ENCODE peak calls at places on chromosomes 5 and 9, in nine cellular contexts. One of them, this sample, is unnamed.
A peak's percentile ranks its signal among the peaks of the same experiment; 100 is the strongest.

GRCh38 chr9:104981543-104982129 is 53.7 kb upstream of the ABCA1 start:
- DNase-seq in IMR-90: no peak
- DNase-seq in lung: no peak
- DNase-seq in cardiac fibroblast: no peak
- DNase-seq in adrenal gland: no peak
- DNase-seq in ovary: no peak
- DNase-seq in stomach: no peak
- DNase-seq in colonic mucosa: no peak
- DNase-seq in cardiac muscle cell: no peak
- DNase-seq in this sample: no peak

GRCh38 chr5:1896602-1897376 is 14.1 kb upstream of the IRX4 start:
- DNase-seq in IMR-90: no peak
- DNase-seq in lung: no peak
- DNase-seq in cardiac fibroblast: no peak
- DNase-seq in adrenal gland: no peak
- DNase-seq in ovary: no peak
- DNase-seq in stomach: no peak
- DNase-seq in colonic mucosa: no peak
- DNase-seq in cardiac muscle cell: no peak
- DNase-seq in this sample: no peak

GRCh38 chr9:76292246-76292645 is 102.0 kb downstream of the RFK start:
- DNase-seq in IMR-90: peak; percentile 14
- DNase-seq in lung: no peak
- DNase-seq in cardiac fibroblast: no peak
- DNase-seq in adrenal gland: no peak
- DNase-seq in ovary: no peak
- DNase-seq in stomach: no peak
- DNase-seq in colonic mucosa: no peak
- DNase-seq in cardiac muscle cell: peak; percentile 35
- DNase-seq in this sample: no peak

GRCh38 chr5:40221796-40222195 is 457.9 kb upstream of the PTGER4 start:
- DNase-seq in IMR-90: peak; percentile 93
- DNase-seq in lung: no peak
- DNase-seq in cardiac fibroblast: no peak
- DNase-seq in adrenal gland: no peak
- DNase-seq in ovary: no peak
- DNase-seq in stomach: no peak
- DNase-seq in colonic mucosa: no peak
- DNase-seq in cardiac muscle cell: no peak
- DNase-seq in this sample: no peak

GRCh38 chr5:65926893-65927292 is 518 bp downstream of the ERBIN start:
- DNase-seq in IMR-90: no peak
- DNase-seq in lung: no peak
- DNase-seq in cardiac fibroblast: no peak
- DNase-seq in adrenal gland: peak; percentile 19
- DNase-seq in ovary: no peak
- DNase-seq in stomach: no peak
- DNase-seq in colonic mucosa: peak; percentile 29
- DNase-seq in cardiac muscle cell: peak; percentile 16
- DNase-seq in this sample: no peak

GRCh38 chr5:158207733-158208132 is 348.8 kb upstream of the CLINT1 start:
- DNase-seq in IMR-90: no peak
- DNase-seq in lung: no peak
- DNase-seq in cardiac fibroblast: no peak
- DNase-seq in adrenal gland: no peak
- DNase-seq in ovary: no peak
- DNase-seq in stomach: no peak
- DNase-seq in colonic mucosa: no peak
- DNase-seq in cardiac muscle cell: no peak
- DNase-seq in this sample: no peak

GRCh38 chr5:27702339-27702820 is 664.0 kb upstream of the CDH9 start:
- DNase-seq in IMR-90: no peak
- DNase-seq in lung: no peak
- DNase-seq in cardiac fibroblast: peak; percentile 55
- DNase-seq in adrenal gland: no peak
- DNase-seq in ovary: no peak
- DNase-seq in stomach: no peak
- DNase-seq in colonic mucosa: no peak
- DNase-seq in cardiac muscle cell: peak; percentile 80
- DNase-seq in this sample: no peak

GRCh38 chr9:79976501-79977444 is 405.0 kb downstream of the TLE4 start:
- DNase-seq in IMR-90: no peak
- DNase-seq in lung: no peak
- DNase-seq in cardiac fibroblast: no peak
- DNase-seq in adrenal gland: no peak
- DNase-seq in ovary: no peak
- DNase-seq in stomach: no peak
- DNase-seq in colonic mucosa: no peak
- DNase-seq in cardiac muscle cell: no peak
- DNase-seq in this sample: no peak

GRCh38 chr5:111574316-111574715 is 62.0 kb upstream of the STARD4 start:
- DNase-seq in IMR-90: peak; percentile 49
- DNase-seq in lung: no peak
- DNase-seq in cardiac fibroblast: no peak
- DNase-seq in adrenal gland: no peak
- DNase-seq in ovary: no peak
- DNase-seq in stomach: no peak
- DNase-seq in colonic mucosa: no peak
- DNase-seq in cardiac muscle cell: no peak
- DNase-seq in this sample: no peak

GRCh38 chr5:157603333-157604190 is 28.0 kb upstream of the ADAM19 start:
- DNase-seq in IMR-90: peak; percentile 93
- DNase-seq in lung: no peak
- DNase-seq in cardiac fibroblast: peak; percentile 55
- DNase-seq in adrenal gland: no peak
- DNase-seq in ovary: no peak
- DNase-seq in stomach: no peak
- DNase-seq in colonic mucosa: no peak
- DNase-seq in cardiac muscle cell: peak; percentile 78
- DNase-seq in this sample: peak; percentile 66

GRCh38 chr5:171528865-171529264 is 109.4 kb downstream of the FGF18 start:
- DNase-seq in IMR-90: no peak
- DNase-seq in lung: no peak
- DNase-seq in cardiac fibroblast: no peak
- DNase-seq in adrenal gland: no peak
- DNase-seq in ovary: no peak
- DNase-seq in stomach: no peak
- DNase-seq in colonic mucosa: no peak
- DNase-seq in cardiac muscle cell: no peak
- DNase-seq in this sample: no peak

GRCh38 chr9:88075966-88076285 is 62.3 kb downstream of the SPATA31C2 start:
- DNase-seq in IMR-90: no peak
- DNase-seq in lung: no peak
- DNase-seq in cardiac fibroblast: no peak
- DNase-seq in adrenal gland: no peak
- DNase-seq in ovary: no peak
- DNase-seq in stomach: no peak
- DNase-seq in colonic mucosa: no peak
- DNase-seq in cardiac muscle cell: no peak
- DNase-seq in this sample: no peak

GRCh38 chr5:1515921-1516571 is 7.7 kb downstream of the LPCAT1 start:
- DNase-seq in IMR-90: peak; percentile 55
- DNase-seq in lung: peak; percentile 28
- DNase-seq in cardiac fibroblast: no peak
- DNase-seq in adrenal gland: peak; percentile 13
- DNase-seq in ovary: peak; percentile 5
- DNase-seq in stomach: peak; percentile 17
- DNase-seq in colonic mucosa: no peak
- DNase-seq in cardiac muscle cell: no peak
- DNase-seq in this sample: no peak

GRCh38 chr9:36461341-36461740 is 61.3 kb upstream of the RNF38 start:
- DNase-seq in IMR-90: peak; percentile 40
- DNase-seq in lung: no peak
- DNase-seq in cardiac fibroblast: peak; percentile 58
- DNase-seq in adrenal gland: no peak
- DNase-seq in ovary: no peak
- DNase-seq in stomach: no peak
- DNase-seq in colonic mucosa: no peak
- DNase-seq in cardiac muscle cell: peak; percentile 46
- DNase-seq in this sample: no peak

GRCh38 chr9:83299556-83299955 is 236.6 kb upstream of the RASEF start:
- DNase-seq in IMR-90: no peak
- DNase-seq in lung: no peak
- DNase-seq in cardiac fibroblast: peak; percentile 48
- DNase-seq in adrenal gland: peak; percentile 42
- DNase-seq in ovary: no peak
- DNase-seq in stomach: no peak
- DNase-seq in colonic mucosa: no peak
- DNase-seq in cardiac muscle cell: peak; percentile 38
- DNase-seq in this sample: no peak

GRCh38 chr5:132420706-132421272 is 51.3 kb downstream of the SLC22A5 start:
- DNase-seq in IMR-90: no peak
- DNase-seq in lung: peak; percentile 46
- DNase-seq in cardiac fibroblast: no peak
- DNase-seq in adrenal gland: peak; percentile 13
- DNase-seq in ovary: no peak
- DNase-seq in stomach: no peak
- DNase-seq in colonic mucosa: peak; percentile 30
- DNase-seq in cardiac muscle cell: no peak
- DNase-seq in this sample: no peak

GRCh38 chr5:180639287-180639686 is 10.1 kb downstream of the FLT4 start:
- DNase-seq in IMR-90: no peak
- DNase-seq in lung: no peak
- DNase-seq in cardiac fibroblast: no peak
- DNase-seq in adrenal gland: no peak
- DNase-seq in ovary: no peak
- DNase-seq in stomach: no peak
- DNase-seq in colonic mucosa: no peak
- DNase-seq in cardiac muscle cell: no peak
- DNase-seq in this sample: no peak

GRCh38 chr9:133146746-133147411 is 16.8 kb downstream of the GBGT1 start:
- DNase-seq in IMR-90: no peak
- DNase-seq in lung: no peak
- DNase-seq in cardiac fibroblast: no peak
- DNase-seq in adrenal gland: no peak
- DNase-seq in ovary: no peak
- DNase-seq in stomach: no peak
- DNase-seq in colonic mucosa: no peak
- DNase-seq in cardiac muscle cell: no peak
- DNase-seq in this sample: no peak
- H3K4me3 ChIP-seq in IMR-90: no peak overlapping the region
- H3K4me3 ChIP-seq in lung: no peak overlapping the region
- H3K4me3 ChIP-seq in cardiac fibroblast: no peak overlapping the region
- H3K4me3 ChIP-seq in adrenal gland: no peak overlapping the region
- H3K4me3 ChIP-seq in ovary: no peak overlapping the region
- H3K4me3 ChIP-seq in stomach: no peak overlapping the region
- H3K4me3 ChIP-seq in colonic mucosa: no peak overlapping the region
- H3K4me3 ChIP-seq in cardiac muscle cell: no peak overlapping the region
- H3K4me3 ChIP-seq in this sample: peak overlapping the region; percentile 90

DNA sequence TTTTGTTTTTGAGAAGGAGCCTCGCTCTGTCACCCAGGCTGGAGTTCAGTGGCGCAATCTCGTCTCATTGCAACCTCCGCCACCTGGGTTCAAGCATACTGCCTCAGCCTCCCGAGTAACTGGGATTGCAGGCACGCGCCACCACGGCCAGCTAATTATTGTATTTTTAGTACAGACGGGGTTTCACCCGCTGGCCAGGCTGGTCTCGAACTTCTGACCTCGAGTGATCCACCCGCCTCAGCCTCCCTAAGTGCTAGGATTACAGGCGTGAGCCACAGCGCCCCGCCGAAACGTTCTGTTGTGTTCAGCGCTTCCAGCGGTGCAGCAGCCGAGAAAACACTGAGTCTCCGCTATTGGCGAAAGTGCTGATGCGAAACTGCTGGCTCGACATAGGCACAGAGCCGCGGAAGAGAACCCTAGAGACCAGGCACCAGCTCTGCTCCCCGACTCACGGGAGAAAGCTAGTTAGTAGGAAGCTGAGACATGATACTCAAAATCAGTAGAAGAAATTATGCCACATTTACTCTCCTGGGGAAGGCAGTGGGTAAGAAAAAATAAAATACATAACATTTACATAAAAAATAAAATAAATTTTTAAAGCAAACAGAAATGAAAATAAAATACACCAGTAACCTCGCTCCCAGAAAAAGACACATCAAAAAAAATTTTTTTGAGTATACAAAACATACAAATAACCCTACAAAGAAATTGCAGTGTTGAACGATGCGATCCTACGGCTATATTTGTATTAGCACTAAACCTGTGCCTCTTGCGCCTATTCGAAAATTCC is 31.6 kb downstream of the ANXA2R start:
- DNase-seq in IMR-90: peak; percentile 93
- DNase-seq in lung: peak; percentile 85
- DNase-seq in cardiac fibroblast: peak; percentile 94
- DNase-seq in adrenal gland: peak; percentile 85
- DNase-seq in ovary: peak; percentile 87
- DNase-seq in stomach: peak; percentile 75
- DNase-seq in colonic mucosa: peak; percentile 95
- DNase-seq in cardiac muscle cell: peak; percentile 96
- DNase-seq in this sample: peak; percentile 80
- TF ChIP-seq CTCF in IMR-90: peak; percentile 7
- TF ChIP-seq CTCF in lung: no peak
- TF ChIP-seq CTCF in cardiac fibroblast: no peak
- TF ChIP-seq CTCF in adrenal gland: no peak
- TF ChIP-seq CTCF in ovary: peak; percentile 7
- TF ChIP-seq CTCF in stomach: no peak
- TF ChIP-seq CTCF in colonic mucosa: no peak
- TF ChIP-seq CTCF in cardiac muscle cell: peak; percentile 9
- TF ChIP-seq CTCF in this sample: no peak

DNA sequence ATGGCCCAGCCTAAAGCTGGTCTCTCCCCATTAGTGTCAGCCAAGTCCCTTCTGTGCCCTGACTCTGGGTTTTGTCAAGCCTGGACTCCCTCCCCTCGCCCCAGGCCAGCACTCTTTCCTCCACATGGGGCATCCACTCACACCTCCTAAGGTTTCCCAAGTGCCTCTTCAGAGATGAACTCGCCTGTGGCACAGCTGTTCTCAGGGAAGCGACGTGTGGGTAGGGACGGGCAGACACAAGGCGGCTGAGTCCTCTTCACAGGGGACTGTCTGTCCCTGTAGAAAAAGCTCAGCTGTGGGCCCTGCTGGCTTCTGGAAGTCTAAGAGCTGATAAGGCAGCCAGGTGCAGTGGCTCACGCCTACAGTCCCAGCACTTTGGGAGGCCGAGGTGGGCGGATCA is 78.5 kb downstream of the CACNA1B start:
- DNase-seq in IMR-90: no peak
- DNase-seq in lung: no peak
- DNase-seq in cardiac fibroblast: no peak
- DNase-seq in adrenal gland: no peak
- DNase-seq in ovary: no peak
- DNase-seq in stomach: no peak
- DNase-seq in colonic mucosa: no peak
- DNase-seq in cardiac muscle cell: no peak
- DNase-seq in this sample: no peak
- H3K4me3 ChIP-seq in IMR-90: no peak overlapping the region
- H3K4me3 ChIP-seq in lung: no peak overlapping the region
- H3K4me3 ChIP-seq in cardiac fibroblast: no peak overlapping the region
- H3K4me3 ChIP-seq in adrenal gland: no peak overlapping the region
- H3K4me3 ChIP-seq in ovary: no peak overlapping the region
- H3K4me3 ChIP-seq in stomach: no peak overlapping the region
- H3K4me3 ChIP-seq in colonic mucosa: no peak overlapping the region
- H3K4me3 ChIP-seq in cardiac muscle cell: no peak overlapping the region
- H3K4me3 ChIP-seq in this sample: no peak overlapping the region

DNA sequence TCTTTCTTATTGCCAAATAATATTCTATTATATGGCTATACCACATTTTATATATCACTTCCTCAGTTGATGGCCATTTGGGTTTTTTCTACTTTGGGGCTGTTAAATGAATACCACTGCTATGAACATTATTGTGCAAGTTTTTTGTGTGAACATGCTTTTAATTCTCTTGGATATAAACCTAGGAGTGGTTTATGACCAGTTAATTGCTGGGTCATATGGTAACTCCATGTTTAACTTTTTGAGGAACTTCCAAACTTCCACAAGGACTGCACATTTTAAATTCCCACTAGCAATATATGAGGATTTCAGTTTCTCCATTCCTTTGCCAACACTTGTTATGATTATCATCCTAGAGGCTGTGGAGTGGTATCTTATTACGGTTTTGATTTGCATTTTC is 37.9 kb downstream of the MRRF start:
- DNase-seq in IMR-90: peak; percentile 20
- DNase-seq in lung: no peak
- DNase-seq in cardiac fibroblast: no peak
- DNase-seq in adrenal gland: no peak
- DNase-seq in ovary: no peak
- DNase-seq in stomach: no peak
- DNase-seq in colonic mucosa: no peak
- DNase-seq in cardiac muscle cell: no peak
- DNase-seq in this sample: no peak
- TF ChIP-seq CTCF in IMR-90: no peak
- TF ChIP-seq CTCF in lung: no peak
- TF ChIP-seq CTCF in cardiac fibroblast: no peak
- TF ChIP-seq CTCF in adrenal gland: no peak
- TF ChIP-seq CTCF in ovary: no peak
- TF ChIP-seq CTCF in stomach: no peak
- TF ChIP-seq CTCF in colonic mucosa: no peak
- TF ChIP-seq CTCF in cardiac muscle cell: no peak
- TF ChIP-seq CTCF in this sample: no peak

This sample was measured in HFF-Myc.